ENCODE peak calls at places on chromosomes 16 and 17, in seven cellular contexts. V, H, Q, G, D, B and Z are unnamed samples.

GRCh38 chr17:44170499-44171201 is at the start of gene ASB16:
- DNase-seq in H (no peak), Q (peak), G (no peak), B (no peak), V (no peak), D (no peak), Z (no peak)

GRCh38 chr17:64150237-64151015 is 20.5 kb upstream of the ERN1 start:
- DNase-seq in D (no peak), B (no peak), Q (peak), G (peak), V (no peak), H (peak), Z (no peak)

GRCh38 chr17:45702666-45703266 is 81.4 kb upstream of the CRHR1 start:
- DNase-seq in B (no peak), V (no peak), D (no peak), Q (peak), G (no peak), H (no peak), Z (no peak)

GRCh38 chr17:15510361-15510760 is 42.9 kb upstream of the CDRT4 start:
- DNase-seq in G (no peak), V (peak), B (no peak), Q (peak), H (peak), D (no peak), Z (no peak)

GRCh38 chr16:27211026-27211425 is 7.7 kb downstream of the KDM8 start:
- DNase-seq in D (no peak), V (no peak), B (no peak), H (no peak), G (no peak), Q (no peak), Z (no peak)

GRCh38 chr17:35726609-35727460 is 4.6 kb upstream of the RASL10B start:
- DNase-seq in G (no peak), B (peak), D (no peak), V (peak), Q (peak), H (peak), Z (peak)

GRCh38 chr17:38333635-38334295 is 10.0 kb downstream of the GPR179 start:
- DNase-seq in G (no peak), Q (peak), B (no peak), H (no peak), V (no peak), D (peak), Z (no peak)

GRCh38 chr17:81999975-82000802 is 22.5 kb downstream of the CENPX start:
- DNase-seq in V (no peak), H (no peak), Q (no peak), B (no peak), G (no peak), D (no peak), Z (no peak)

GRCh38 chr17:44557653-44558285 is 485 bp downstream of the FZD2 start:
- DNase-seq in G (no peak), Q (peak), B (peak), H (peak), D (peak), V (no peak), Z (no peak)

GRCh38 chr17:54085934-54086333 is 263.2 kb downstream of the KIF2B start:
- DNase-seq in H (no peak), D (no peak), Q (no peak), V (no peak), G (no peak), B (no peak), Z (no peak)
- TF ChIP-seq CTCF in H (no peak), D (no peak), Q (no peak), V (no peak), G (no peak), B (no peak), Z (no peak)

GRCh38 chr16:14186007-14186953 is 115.2 kb downstream of the MRTFB start:
- DNase-seq in B (no peak), G (no peak), V (no peak), H (peak), D (no peak), Q (peak), Z (peak)
- TF ChIP-seq CTCF in B (peak), G (peak), V (peak), H (peak), D (no peak), Q (peak), Z (peak)

GRCh38 chr16:81445143-81445922 is 725 bp downstream of the CMIP start:
- DNase-seq in V (no peak), Q (peak), B (peak), G (peak), D (peak), H (no peak), Z (no peak)
- TF ChIP-seq CTCF in V (peak), Q (peak), B (no peak), G (no peak), D (peak), H (peak), Z (no peak)

DNA sequence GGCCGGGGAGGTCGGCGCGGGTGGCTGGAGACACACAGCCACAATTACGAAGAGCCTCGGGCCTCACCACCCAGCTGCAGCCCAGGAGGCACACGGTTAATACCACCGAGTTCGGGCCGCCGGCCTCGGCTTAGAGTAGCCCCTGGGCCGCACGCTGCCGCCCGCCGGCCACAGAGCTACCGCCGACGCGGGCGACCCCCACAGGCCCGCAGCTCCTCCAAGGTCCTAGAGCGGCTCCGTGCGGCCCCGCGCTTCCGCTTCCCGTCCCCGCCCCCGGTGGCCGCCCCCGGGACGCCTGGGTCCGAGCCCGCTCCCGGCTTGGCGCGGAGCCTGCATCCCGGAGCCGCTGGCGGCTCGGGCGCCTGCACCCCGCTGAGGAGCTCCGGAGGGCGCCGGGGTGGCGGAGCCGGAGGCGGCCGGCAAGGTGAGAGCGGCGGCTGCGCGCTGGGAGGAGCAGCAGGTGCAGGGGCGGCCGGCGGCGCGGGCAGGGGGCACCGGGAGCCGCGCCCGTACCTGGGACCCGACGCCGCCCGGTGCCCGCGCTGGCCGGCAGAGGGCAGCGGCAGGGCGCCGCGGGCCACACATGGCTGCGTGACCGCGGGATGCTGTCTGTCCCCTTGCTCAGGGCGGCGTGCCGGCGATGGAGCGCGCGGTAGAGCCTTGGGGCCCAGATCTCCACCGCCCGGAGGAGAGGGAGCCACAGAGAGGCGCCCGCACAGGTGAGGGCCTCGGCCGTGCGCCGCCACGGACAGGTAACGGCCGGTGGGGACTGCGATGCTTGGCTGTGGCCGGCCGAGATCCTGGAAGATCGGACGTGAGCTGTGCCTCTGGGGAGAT is at the start of gene ZNF48:
- DNase-seq in G (peak), V (peak), D (peak), Q (peak), B (peak), H (peak), Z (no peak)
- TF ChIP-seq CTCF in G (peak), V (peak), D (peak), Q (no peak), B (peak), H (peak), Z (peak)

GRCh38 chr16:77652399-77652798 is 69.9 kb upstream of the NUDT7 start:
- DNase-seq in G (no peak), H (no peak), B (no peak), Q (peak), D (no peak), V (no peak), Z (no peak)

GRCh38 chr16:77660311-77660710 is 62.0 kb upstream of the NUDT7 start:
- DNase-seq in H (no peak), D (no peak), V (no peak), Q (peak), B (no peak), G (no peak), Z (peak)

GRCh38 chr16:77662241-77662640 is 60.1 kb upstream of the NUDT7 start:
- DNase-seq in B (no peak), G (no peak), D (no peak), Q (no peak), H (no peak), V (no peak), Z (no peak)

DNA sequence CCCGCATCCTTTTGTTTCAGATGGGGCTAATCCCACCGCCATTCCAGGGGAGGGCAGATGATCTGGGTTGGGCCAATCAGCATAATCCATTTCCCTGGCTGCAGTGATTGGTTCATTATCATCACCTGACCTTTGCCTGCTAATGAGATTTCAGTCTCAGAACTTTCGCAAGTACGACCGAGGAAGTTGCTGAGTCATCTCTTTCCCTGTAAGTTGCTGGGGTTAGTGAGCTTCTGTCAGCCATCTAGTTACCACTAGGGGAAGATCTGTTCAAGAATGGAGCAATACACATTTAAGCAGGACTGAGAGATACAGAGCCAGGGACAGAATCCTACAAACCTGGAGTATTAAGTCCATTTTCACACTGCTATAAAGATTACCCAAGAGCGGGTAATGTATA is 65.3 kb upstream of the NUDT7 start:
- DNase-seq in G (no peak), V (no peak), B (no peak), H (no peak), D (no peak), Q (peak), Z (no peak)
- TF ChIP-seq CTCF in G (no peak), V (no peak), B (no peak), H (no peak), D (no peak), Q (peak), Z (no peak)

GRCh38 chr16:69311533-69312388 is 611 bp downstream of the VPS4A start:
- DNase-seq in V (no peak), Q (peak), B (no peak), H (no peak), G (no peak), D (peak), Z (no peak)
- TF ChIP-seq CTCF in V (peak), Q (peak), B (no peak), H (no peak), G (no peak), D (no peak), Z (no peak)

DNA sequence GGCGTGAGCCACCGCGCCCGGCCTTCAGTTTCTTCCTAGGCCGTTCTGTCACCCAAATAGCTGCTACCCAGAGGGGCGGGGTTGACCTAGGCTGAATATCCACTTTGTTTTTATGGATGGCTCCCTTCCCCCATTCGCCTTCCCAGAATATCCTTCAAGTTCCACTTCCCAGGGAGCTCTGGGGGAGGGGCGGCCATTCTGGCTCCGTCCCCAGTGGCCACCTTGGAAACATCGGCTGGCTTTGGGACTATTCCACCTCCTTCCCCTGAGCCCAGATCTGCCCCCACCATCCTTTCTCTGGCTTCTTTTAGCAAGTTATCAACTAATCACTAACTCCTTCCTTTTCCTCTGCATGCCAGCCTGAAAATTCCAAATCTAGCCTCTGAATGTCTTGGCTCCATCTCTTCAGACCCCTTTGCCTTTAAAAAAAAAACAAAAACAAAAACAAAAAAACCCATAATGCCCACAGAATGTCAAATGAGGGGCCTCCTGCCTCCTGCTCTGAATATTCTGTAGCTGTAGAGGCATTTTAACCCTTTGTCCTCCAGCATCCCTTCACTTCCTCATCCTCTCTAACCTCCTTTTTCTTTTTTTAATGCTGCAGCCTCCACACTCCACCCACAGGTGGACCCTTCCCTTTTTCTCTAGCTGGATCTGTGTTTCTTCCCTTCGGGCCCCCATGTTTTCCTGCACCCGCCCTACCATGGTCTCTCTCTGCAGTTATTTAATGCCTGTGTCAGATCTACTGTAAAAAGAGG is 6.4 kb downstream of the ATP1B2 start:
- DNase-seq in Q (no peak), G (no peak), H (no peak), D (no peak), V (no peak), B (peak), Z (no peak)
- TF ChIP-seq CTCF in Q (peak), G (no peak), H (no peak), D (no peak), V (no peak), B (no peak), Z (no peak)

DNA sequence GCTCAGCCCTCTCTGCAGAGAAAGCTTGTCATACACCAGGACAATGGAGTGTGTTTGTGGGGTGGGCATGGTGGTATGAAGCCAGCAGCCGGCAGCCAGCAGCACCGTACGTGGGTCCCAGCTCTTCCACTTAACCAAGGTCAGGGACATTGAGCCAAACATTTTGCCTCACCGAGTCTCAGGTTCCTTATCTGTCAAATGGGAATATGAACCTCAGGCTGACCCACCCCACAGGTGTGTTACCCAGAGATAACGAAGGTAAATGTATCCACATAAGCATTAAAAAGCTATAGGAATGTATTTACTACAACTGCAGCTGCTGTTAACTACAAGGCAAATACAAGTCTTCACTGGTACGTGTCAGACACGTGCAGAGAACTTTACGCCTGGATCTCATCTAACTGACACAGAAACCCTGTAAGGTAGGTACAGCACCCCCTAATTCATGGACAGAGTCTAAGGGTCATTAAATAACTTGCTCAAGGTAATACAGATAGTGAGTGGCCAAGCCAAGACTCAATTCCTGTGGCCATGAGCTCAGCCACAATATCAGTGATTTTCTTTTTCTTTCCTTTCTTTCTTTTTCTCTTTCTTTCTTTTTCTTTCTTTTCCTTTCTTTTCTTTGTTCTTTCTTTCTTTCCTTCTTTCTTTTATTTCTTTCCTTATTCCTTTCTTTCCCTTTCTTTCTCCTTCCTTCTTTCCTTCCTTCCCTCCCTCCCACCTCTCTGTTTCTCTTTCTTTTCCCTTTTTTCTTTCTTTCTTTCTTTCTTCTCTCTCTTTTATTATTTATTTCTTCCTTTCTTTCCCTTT is 990 bp downstream of the SLC5A11 start:
- DNase-seq in B (no peak), Q (no peak), H (no peak), D (no peak), V (no peak), G (no peak), Z (no peak)
- TF ChIP-seq CTCF in B (no peak), Q (no peak), H (no peak), D (no peak), V (no peak), G (no peak), Z (no peak)

DNA sequence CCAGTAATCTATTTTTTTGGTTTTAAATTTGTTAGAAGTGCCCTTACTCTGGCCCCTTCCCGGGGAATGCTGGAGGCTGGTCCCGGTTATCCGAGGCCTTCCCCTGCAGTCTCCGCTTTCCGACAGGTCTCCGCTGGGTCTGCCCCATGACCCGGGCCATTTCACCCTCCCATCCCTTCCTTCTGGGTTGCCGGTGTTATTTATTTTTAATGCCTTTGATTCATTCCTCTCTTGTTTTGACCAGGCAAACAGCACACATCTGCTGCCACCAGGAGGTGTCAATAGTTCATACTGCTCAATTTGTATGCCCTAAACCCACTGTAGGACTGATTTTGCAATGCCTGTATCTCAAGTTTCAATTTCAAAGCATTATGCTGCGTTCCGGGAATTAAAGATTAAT is 113.2 kb upstream of the IRX5 start:
- DNase-seq in H (peak), B (no peak), Q (peak), V (no peak), D (no peak), G (no peak), Z (no peak)
- TF ChIP-seq CTCF in H (peak), B (no peak), Q (peak), V (peak), D (no peak), G (no peak), Z (peak)

GRCh38 chr16:30142672-30143346 is 19.8 kb upstream of the MAPK3 start:
- DNase-seq in B (no peak), Q (no peak), G (no peak), V (no peak), H (no peak), D (peak), Z (no peak)
- TF ChIP-seq CTCF in B (no peak), Q (no peak), G (no peak), V (no peak), H (no peak), D (peak), Z (no peak)